ENCODE peak calls at places on chromosomes 13 and 19, in ten cellular contexts. J is HFF-Myc, G is heart left ventricle, Q is progenitor cell of endocrine pancreas, K is RWPE1, D is HCT116, W is AG04449, U is endothelial cell, F is neural crest cell, T is Peyer's patch. M is an unnamed sample.

GRCh38 chr13:72970301-72970880 is 88.4 kb upstream of the KLF5 start:
- DNase-seq in F (no peak), D (no peak), Q (no peak), J (no peak), W (no peak), G (no peak), U (no peak), K (no peak), T (no peak), M (no peak)

GRCh38 chr19:47447470-47448359 is 24.0 kb downstream of the SLC8A2 start:
- DNase-seq in W (no peak), F (peak), U (peak), T (no peak), Q (peak), J (no peak), G (no peak), D (peak), K (peak), M (peak)

GRCh38 chr13:52070929-52071523 is 46.5 kb downstream of the UTP14C start:
- DNase-seq in Q (no peak), K (peak), T (no peak), U (no peak), F (no peak), D (no peak), J (peak), G (no peak), W (no peak), M (no peak)

GRCh38 chr13:41345165-41345920 is 34.3 kb downstream of the NAA16 start:
- DNase-seq in F (no peak), K (no peak), G (no peak), U (no peak), J (no peak), Q (no peak), D (no peak), T (no peak), W (no peak), M (no peak)

GRCh38 chr13:45412274-45413049 is 5.7 kb downstream of the SLC25A30 start:
- DNase-seq in F (no peak), W (no peak), Q (no peak), K (no peak), D (no peak), J (no peak), T (no peak), U (no peak), G (no peak), M (no peak)

GRCh38 chr19:38267780-38268430 is 3.5 kb downstream of the SPINT2 start:
- DNase-seq in F (no peak), T (no peak), J (no peak), D (no peak), K (peak), U (no peak), Q (no peak), G (no peak), W (no peak), M (no peak)

GRCh38 chr13:44668707-44669106 is 92.6 kb upstream of the TSC22D1 start:
- DNase-seq in T (no peak), W (peak), F (no peak), J (no peak), Q (no peak), G (no peak), D (no peak), U (no peak), K (no peak), M (no peak)

GRCh38 chr19:12652219-12652618 is 14.3 kb downstream of the MAN2B1 start:
- DNase-seq in J (no peak), G (no peak), U (no peak), D (no peak), Q (no peak), W (no peak), F (no peak), T (no peak), K (no peak), M (no peak)

GRCh38 chr19:13051581-13052165 is 51.0 kb downstream of the LYL1 start:
- DNase-seq in U (peak), K (peak), J (no peak), D (no peak), W (no peak), T (peak), F (peak), G (peak), Q (peak), M (peak)

GRCh38 chr13:19794552-19795143 is 11.9 kb upstream of the PSPC1 start:
- DNase-seq in F (no peak), J (no peak), T (no peak), U (no peak), K (peak), G (no peak), Q (peak), D (peak), W (no peak), M (no peak)

GRCh38 chr13:77918391-77919261 is at the start of gene EDNRB:
- DNase-seq in K (peak), F (peak), T (peak), J (no peak), U (peak), W (no peak), G (peak), Q (no peak), D (no peak), M (peak)

GRCh38 chr13:112732679-112733078 is 42.8 kb downstream of the ATP11A start:
- DNase-seq in F (no peak), W (no peak), G (no peak), U (no peak), Q (no peak), J (no peak), D (no peak), T (no peak), K (no peak), M (no peak)

DNA sequence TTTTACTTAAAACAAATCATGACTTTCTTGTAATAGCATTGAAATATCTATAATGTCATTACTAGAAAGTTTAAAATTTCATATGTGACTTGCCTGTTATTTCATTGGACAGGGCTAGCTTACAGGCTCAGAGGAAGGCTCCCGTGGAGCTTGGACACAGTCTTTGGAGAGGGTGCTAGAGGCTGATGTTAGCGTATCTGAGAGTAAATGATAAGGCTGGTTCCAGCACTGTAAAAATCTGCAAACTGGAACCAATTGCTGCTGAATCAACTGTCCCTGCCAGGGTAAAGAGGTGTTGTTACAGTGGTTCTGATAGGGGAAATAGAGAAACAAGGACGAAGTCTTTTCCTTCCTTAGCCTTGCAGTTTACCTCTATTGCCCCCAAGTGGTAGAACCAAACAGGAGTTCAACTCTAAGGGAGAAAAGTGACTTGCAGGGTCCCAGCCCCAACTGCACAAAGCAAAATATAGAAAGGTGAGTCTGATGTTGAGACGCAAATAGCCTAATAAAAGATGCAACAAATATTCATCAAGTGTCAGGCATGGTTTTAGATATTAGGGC is 901.7 kb downstream of the DIAPH3 start:
- DNase-seq in J (no peak), T (no peak), K (no peak), W (no peak), U (peak), Q (no peak), F (peak), D (no peak), G (no peak), M (no peak)
- TF ChIP-seq CTCF in J (peak), T (no peak), K (no peak), W (peak), U (peak), Q (peak), F (peak), D (no peak), G (peak), M (peak)

GRCh38 chr19:17725422-17726078 is 6.3 kb downstream of the MAP1S start:
- DNase-seq in W (no peak), U (no peak), Q (no peak), T (no peak), G (no peak), D (no peak), F (no peak), K (no peak), J (no peak), M (no peak)
- TF ChIP-seq CTCF in W (peak), U (peak), Q (peak), T (peak), G (no peak), D (peak), F (peak), K (no peak), J (peak), M (peak)

DNA sequence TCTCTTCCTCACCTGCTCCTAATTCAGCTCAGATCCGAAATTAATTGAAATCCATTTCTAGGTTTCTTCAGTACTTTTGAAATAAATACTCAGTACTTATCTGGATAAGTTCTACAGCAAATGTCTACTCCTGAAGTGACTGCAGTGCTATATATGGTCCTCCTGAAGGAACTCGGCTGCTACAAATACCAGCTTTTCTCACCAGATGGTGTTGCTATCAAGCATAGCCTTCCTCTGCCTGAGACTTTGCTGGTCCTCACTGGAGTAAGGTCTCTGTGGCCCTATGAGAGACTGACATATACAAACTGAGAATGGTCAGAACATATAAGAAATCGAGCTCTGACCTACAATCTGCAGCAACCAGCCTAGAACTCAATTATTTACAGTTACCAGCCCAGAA is 161.6 kb downstream of the NDFIP2 start:
- DNase-seq in K (no peak), J (no peak), Q (no peak), W (no peak), T (no peak), F (no peak), G (no peak), U (no peak), D (no peak), M (no peak)
- TF ChIP-seq CTCF in K (no peak), J (no peak), Q (no peak), W (no peak), T (no peak), F (no peak), G (peak), U (no peak), D (no peak), M (no peak)

DNA sequence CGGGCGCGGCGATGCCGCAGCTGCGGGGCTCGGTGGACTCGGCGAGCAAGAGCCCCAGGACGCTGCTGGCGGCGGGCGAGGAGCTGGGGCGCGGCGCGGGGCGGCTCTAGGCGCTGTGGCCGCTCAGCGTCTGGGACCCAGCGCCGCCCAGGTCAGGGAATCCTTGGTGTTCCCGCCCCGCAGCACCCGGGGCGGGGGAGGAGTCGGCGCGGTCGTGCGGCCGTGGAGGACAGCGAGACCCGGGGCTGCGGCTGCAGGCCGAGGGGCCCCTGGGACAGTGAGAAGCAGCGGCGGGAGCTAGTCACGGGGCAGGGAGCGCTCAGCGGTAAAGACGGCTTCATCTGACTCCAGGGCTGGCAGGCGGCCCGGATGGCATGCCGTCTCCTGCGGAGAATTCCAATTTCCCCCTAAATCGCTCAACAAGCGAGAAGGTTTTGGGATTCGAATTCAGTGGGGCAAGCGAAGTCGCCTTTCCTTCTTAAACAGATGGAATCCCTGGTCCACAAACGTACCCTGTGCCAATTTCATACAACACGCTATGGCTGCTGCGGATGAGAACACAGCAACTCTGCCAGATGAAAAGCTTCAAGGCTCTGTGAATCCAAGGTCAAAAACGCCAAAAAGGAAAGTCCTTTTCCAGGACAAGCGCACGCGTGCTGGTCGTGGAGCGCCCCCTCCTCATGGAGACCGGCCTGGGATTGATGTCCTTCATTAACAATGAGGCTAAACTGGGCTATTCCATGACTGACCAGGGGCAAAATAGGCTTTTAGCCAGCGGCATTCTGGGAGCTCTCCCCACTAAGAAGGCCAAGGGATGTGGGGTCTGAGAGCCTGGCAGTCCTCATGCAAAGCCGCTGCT is 4.2 kb upstream of the ZSCAN4 start:
- DNase-seq in T (peak), W (no peak), D (no peak), Q (peak), F (peak), J (peak), K (peak), G (peak), U (peak), M (peak)
- TF ChIP-seq CTCF in T (no peak), W (no peak), D (no peak), Q (no peak), F (no peak), J (no peak), K (no peak), G (no peak), U (no peak), M (no peak)

DNA sequence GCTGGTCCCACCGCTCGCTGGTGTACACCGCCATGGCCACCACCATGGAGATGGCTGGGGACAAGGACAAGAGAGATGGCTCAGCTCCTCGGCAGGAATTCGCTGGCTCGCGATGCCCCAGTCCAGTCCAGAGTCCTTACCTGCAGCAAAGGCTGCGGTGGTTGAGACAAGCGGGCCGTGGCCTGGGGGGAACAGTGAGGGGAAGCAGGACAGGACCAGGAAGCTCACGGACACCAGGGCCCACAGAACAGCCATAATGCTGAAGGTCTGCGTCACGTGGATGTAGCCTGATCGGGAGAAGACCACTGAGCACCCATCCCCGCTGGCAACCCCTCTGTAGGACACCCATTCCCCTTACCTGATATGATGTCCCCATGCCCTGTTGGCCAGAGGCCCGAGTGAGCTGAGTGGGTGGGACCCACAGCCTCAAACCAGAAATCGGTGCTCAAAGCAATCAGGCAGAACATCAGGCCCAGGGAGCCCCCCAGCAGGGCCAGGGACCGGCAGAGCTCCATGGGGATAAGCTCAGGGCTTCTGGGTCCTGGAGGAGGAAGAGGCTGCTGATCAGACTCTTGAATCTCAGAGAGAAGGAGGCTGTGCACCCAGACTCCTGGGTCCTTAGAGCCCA is 319 bp downstream of the NKG7 start:
- DNase-seq in W (no peak), Q (no peak), F (no peak), U (no peak), G (no peak), D (no peak), J (no peak), T (no peak), K (no peak), M (no peak)
- TF ChIP-seq CTCF in W (no peak), Q (no peak), F (no peak), U (no peak), G (no peak), D (no peak), J (no peak), T (no peak), K (no peak), M (no peak)

GRCh38 chr13:28318418-28318995 is 176.4 kb downstream of the FLT1 start:
- DNase-seq in Q (no peak), U (no peak), K (no peak), W (no peak), J (no peak), D (no peak), G (no peak), T (no peak), F (no peak), M (no peak)

GRCh38 chr13:28316841-28317240 is 178.1 kb downstream of the FLT1 start:
- DNase-seq in G (no peak), T (no peak), J (no peak), U (no peak), D (no peak), Q (no peak), W (no peak), F (no peak), K (no peak), M (no peak)

GRCh38 chr13:28316129-28316528 is 177.8 kb downstream of the PAN3 start:
- DNase-seq in J (no peak), W (no peak), F (no peak), Q (no peak), T (no peak), K (no peak), D (no peak), G (no peak), U (no peak), M (no peak)

GRCh38 chr13:28314879-28315278 is 176.5 kb downstream of the PAN3 start:
- DNase-seq in T (no peak), K (no peak), D (no peak), W (no peak), J (no peak), U (no peak), F (no peak), G (no peak), Q (no peak), M (no peak)

DNA sequence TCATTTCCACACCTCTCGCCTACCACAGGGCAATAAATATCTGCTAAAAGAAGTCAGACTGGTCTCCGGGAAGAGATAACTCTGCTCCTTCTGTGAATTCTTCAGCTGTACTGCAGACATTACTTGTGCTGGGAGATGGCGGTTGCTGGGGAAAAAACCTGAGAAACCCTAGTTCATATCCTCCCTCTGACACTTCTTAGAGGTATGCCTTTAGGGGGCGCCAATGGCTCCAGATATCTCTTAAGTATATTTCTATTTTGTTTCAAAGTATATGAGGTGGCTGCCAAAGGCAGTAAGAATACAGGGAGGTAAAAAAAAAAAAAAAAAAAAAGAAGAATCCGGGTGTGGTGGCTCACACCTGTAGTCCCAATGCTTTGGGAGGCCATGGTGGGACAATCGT is 175.2 kb downstream of the PAN3 start:
- DNase-seq in W (no peak), F (no peak), J (no peak), D (peak), G (no peak), U (no peak), K (no peak), T (no peak), Q (no peak), M (no peak)
- TF ChIP-seq CTCF in W (peak), F (peak), J (peak), D (no peak), G (no peak), U (no peak), K (no peak), T (no peak), Q (peak), M (no peak)

DNA sequence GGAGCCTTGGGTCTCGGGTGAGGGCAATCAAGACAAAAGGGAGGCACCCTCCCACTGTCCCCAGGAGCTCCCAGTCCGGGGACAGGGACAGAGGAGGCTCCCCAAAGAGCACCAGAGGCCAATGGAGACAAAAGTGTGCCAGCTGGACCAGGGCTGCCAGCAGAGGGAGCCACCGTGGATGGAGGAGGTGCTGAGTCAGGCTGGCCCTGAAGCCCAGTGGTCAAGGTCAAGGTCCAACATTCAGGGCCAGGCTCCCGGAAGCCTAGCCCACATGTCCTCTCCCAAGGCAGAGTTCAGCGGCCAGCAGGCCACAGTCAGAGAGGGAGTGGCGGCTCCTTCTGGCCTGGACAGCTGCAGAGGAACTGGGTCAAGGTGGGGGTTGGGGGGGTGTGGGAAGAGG is 8.4 kb downstream of the COL5A3 start:
- DNase-seq in U (peak), Q (no peak), K (no peak), F (peak), T (peak), G (peak), W (no peak), D (no peak), J (no peak), M (peak)
- TF ChIP-seq CTCF in U (peak), Q (peak), K (no peak), F (peak), T (peak), G (no peak), W (peak), D (peak), J (peak), M (no peak)

GRCh38 chr13:110555601-110556223 is 5.8 kb downstream of the RAB20 start:
- DNase-seq in T (no peak), Q (no peak), W (no peak), D (no peak), U (no peak), J (no peak), G (no peak), K (no peak), F (no peak), M (no peak)

GRCh38 chr13:110554227-110554836 is 7.2 kb downstream of the RAB20 start:
- DNase-seq in F (no peak), Q (no peak), W (no peak), T (no peak), U (no peak), D (no peak), J (no peak), G (no peak), K (no peak), M (no peak)

GRCh38 chr13:110553417-110553816 is 8.1 kb downstream of the RAB20 start:
- DNase-seq in W (no peak), G (no peak), D (no peak), K (no peak), Q (no peak), U (no peak), F (no peak), T (no peak), J (no peak), M (no peak)

GRCh38 chr13:110556224-110556606 is 5.3 kb downstream of the RAB20 start:
- DNase-seq in D (no peak), T (no peak), W (no peak), U (no peak), Q (no peak), K (no peak), F (no peak), G (no peak), J (no peak), M (no peak)

DNA sequence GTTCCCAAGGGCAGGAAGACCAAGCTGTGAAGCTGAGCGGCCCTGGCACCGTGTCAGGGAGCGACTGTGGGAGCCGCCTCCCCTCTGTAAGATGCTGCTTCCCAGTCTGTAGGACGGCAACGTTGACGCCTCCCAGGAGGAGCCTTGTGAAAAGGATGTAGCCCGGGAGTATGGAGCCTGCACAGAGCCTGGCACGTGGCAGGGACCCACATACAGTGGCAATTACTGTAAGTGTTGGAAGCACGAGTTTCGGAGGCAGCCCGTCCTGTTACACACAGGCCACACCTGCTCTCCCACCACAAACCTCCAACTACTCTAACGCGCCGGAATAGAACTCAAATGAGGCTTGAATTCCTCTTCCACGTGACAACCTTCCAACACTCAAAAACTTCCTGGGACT is 6.6 kb downstream of the RAB20 start:
- DNase-seq in T (no peak), U (no peak), J (no peak), G (no peak), K (no peak), Q (no peak), F (no peak), W (no peak), D (no peak), M (no peak)
- TF ChIP-seq CTCF in T (no peak), U (no peak), J (no peak), G (no peak), K (no peak), Q (no peak), F (no peak), W (no peak), D (no peak), M (no peak)